ENCODE peak calls at places on chromosome 19, in six cellular contexts. Q is endodermal cell, J is pancreas, P is uterus, L is PC-9, N is A549. D is an unnamed sample.

GRCh38 chr19:40216777-40217026 is 1.5 kb downstream of the TTC9B start:
- DNase-seq in L (no peak), Q (no peak), J (no peak), P (no peak), N (no peak), D (no peak)

GRCh38 chr19:41801682-41802317 is 5.4 kb downstream of the CEACAM3 start:
- DNase-seq in L (peak; percentile 87), Q (peak; percentile 27), J (no peak), N (no peak), P (no peak), D (no peak)

GRCh38 chr19:42508892-42509444 is 19.3 kb downstream of the CEACAM1 start:
- DNase-seq in N (no peak), L (no peak), Q (no peak), J (no peak), P (no peak), D (no peak)

GRCh38 chr19:41095703-41096102 is 7.5 kb downstream of the CYP2A13 start:
- DNase-seq in L (no peak), J (no peak), Q (no peak), N (no peak), P (no peak), D (no peak)

GRCh38 chr19:9966448-9966847 is 30.1 kb upstream of the OLFM2 start:
- DNase-seq in J (no peak), P (no peak), Q (peak; percentile 85), L (no peak), N (no peak), D (no peak)

GRCh38 chr19:3479177-3479818 is 1.0 kb downstream of the SMIM24 start:
- DNase-seq in P (no peak), N (peak; percentile 66), Q (peak; percentile 78), L (no peak), J (no peak), D (no peak)

GRCh38 chr19:9381367-9381785 is 18.6 kb downstream of the ZNF177 start:
- DNase-seq in J (no peak), Q (no peak), P (no peak), N (peak; percentile 9), L (no peak), D (no peak)

GRCh38 chr19:56930647-56931592 is 90.4 kb upstream of the PEG3 start:
- DNase-seq in N (no peak), J (no peak), Q (no peak), P (no peak), L (no peak), D (no peak)

GRCh38 chr19:18392417-18392816 is 5.0 kb downstream of the LRRC25 start:
- DNase-seq in P (no peak), L (no peak), Q (no peak), J (no peak), N (no peak), D (no peak)

GRCh38 chr19:58395979-58396627 is 647 bp downstream of the RNF225 start:
- DNase-seq in Q (peak; percentile 78), P (no peak), L (no peak), N (no peak), J (peak; percentile 63), D (no peak)

GRCh38 chr19:32220951-32221350 is 124.5 kb upstream of the ZNF507 start:
- DNase-seq in N (no peak), J (no peak), L (no peak), Q (no peak), P (no peak), D (no peak)

GRCh38 chr19:55654833-55655647 is at the start of gene U2AF2:
- DNase-seq in L (peak; percentile 71), Q (peak; percentile 99), N (peak; percentile 96), P (peak; percentile 95), J (peak; percentile 99), D (peak; percentile 97)

GRCh38 chr19:15437355-15438123 is 12.2 kb downstream of the WIZ start:
- DNase-seq in L (no peak), J (no peak), P (peak; percentile 43), Q (no peak), N (no peak), D (no peak)
- TF ChIP-seq CTCF in L (no peak), J (no peak), P (peak; percentile 43), Q (no peak), N (no peak), D (no peak)

DNA sequence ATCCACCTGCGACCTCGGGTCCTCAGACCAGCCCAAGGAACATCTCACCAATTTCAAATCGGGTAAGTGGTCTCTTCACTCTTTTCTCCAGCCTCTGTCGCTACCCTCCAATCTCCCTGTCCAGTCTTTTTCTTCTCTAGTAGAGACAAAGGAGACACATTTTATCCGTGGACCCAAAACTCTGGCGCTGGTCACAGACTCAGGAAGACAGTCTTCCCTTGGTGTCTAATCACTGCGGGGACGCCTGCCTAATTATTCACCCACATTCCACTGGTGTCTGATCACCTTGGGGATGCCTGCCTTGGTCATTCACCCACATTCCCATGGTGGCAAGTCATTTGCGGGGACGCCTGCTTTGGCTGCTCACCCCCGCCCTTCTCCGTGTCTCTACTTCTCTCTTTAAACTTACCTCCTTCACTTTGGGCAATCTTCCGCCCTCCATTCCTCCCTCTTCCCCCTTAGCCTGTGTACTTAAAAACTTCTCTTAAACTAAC is 13.9 kb upstream of the OR10H1 start:
- DNase-seq in N (no peak), Q (no peak), P (no peak), J (no peak), L (peak; percentile 88), D (no peak)
- H3K4me1 ChIP-seq in N (no peaks in the 10 kb centered on the region), Q (no peaks in the 10 kb centered on the region), P (no peaks in the 10 kb centered on the region), J (no peaks in the 10 kb centered on the region), L (peaks cover 53% of the 10 kb centered on the region), D (no peaks in the 10 kb centered on the region)

DNA sequence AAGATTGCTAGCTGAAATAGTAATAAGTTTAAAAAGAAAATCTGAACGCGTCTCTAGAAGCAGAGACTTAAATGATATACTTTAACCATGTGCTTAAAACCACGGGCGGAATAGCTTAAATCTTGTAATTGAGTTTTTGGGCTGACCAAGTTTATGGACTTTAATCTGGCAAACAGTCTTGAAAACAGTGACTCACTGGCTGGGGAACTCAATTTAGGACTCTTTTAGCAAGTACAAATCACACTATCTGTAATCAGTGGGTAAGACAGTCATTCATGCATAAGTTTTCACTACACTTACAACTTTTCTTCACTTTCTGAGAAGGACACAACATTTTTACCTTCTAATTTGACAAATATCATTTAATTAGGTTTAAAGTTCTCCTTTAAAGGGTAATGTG is 26.8 kb downstream of the ZNF627 start:
- DNase-seq in N (no peak), P (no peak), Q (no peak), L (no peak), J (no peak), D (no peak)
- H3K4me3 ChIP-seq in N (no peak overlapping the region), P (peak overlapping the region; percentile 23), Q (peak overlapping the region; percentile 63), L (no peak overlapping the region), J (peak overlapping the region; percentile 33), D (peak overlapping the region; percentile 1)

DNA sequence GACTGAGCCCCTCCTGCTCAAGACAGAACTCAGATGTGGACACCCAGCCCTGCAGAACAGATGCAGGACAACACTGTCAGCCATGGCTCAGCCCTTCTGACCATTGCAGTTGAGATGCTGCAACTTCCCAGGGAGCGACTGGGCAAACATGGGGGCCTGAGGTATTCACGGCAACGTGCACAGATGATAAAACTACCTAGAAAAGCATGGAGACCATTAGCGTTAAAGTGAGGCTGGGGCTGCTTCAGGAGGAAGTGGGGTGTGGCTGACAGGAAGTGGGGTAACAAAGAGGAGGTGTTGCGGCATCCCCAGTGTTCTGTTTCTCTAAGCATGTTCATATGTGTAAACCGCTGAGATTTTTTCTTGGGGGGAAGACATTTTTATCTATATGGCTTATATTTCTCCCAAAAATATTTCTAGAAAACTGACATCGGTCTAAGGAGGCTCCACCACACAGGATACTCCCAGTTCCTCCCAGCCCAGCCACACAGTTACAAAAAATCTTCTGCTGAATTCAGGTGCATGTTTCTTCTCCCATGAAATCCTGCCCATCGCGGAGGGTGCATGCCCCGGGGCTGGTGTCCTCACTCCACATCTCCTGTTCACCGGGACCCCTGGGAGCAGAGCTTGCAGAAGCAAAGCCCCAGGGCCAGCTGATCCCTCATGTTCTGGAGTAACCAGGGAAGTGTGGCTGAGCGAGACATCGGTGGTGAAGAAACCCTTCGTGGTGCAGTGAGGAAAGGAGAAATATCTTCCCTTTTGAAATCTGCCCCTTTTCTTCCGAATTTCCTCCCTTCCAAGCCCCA is 1.1 kb upstream of the SIGLEC9 start:
- DNase-seq in N (no peak), Q (no peak), L (no peak), J (peak; percentile 39), P (no peak), D (peak; percentile 45)
- TF ChIP-seq CTCF in N (no peak), Q (no peak), L (no peak), J (no peak), P (no peak), D (no peak)

D was measured in CD8-positive, alpha-beta T cell.